ENCODE peak calls at places on chromosome 13, in five cellular contexts. One of them, this sample, is unnamed.

GRCh38 chr13:51585234-51585672 is 991 bp downstream of the WDFY2 start:
- DNase-seq in H1: no peak
- DNase-seq in H9: no peak
- DNase-seq in neuronal stem cell: no peak
- DNase-seq in trophoblast cell: no peak
- DNase-seq in this sample: peak

GRCh38 chr13:30355405-30355741 is 48.0 kb upstream of the KATNAL1 start:
- DNase-seq in H1: peak
- DNase-seq in H9: peak
- DNase-seq in neuronal stem cell: no peak
- DNase-seq in trophoblast cell: peak
- DNase-seq in this sample: no peak

GRCh38 chr13:46961719-46962118 is 64.9 kb upstream of the HTR2A start:
- DNase-seq in H1: no peak
- DNase-seq in H9: no peak
- DNase-seq in neuronal stem cell: no peak
- DNase-seq in trophoblast cell: peak
- DNase-seq in this sample: peak

GRCh38 chr13:26663801-26664200 is 96.8 kb downstream of the GPR12 start:
- DNase-seq in H1: no peak
- DNase-seq in H9: no peak
- DNase-seq in neuronal stem cell: no peak
- DNase-seq in trophoblast cell: no peak
- DNase-seq in this sample: no peak

GRCh38 chr13:35164324-35164932 is 222.4 kb downstream of the NBEA start:
- DNase-seq in H1: no peak
- DNase-seq in H9: no peak
- DNase-seq in neuronal stem cell: peak
- DNase-seq in trophoblast cell: peak
- DNase-seq in this sample: peak

GRCh38 chr13:21522130-21522529 is 63.0 kb upstream of the ZDHHC20 start:
- DNase-seq in H1: no peak
- DNase-seq in H9: no peak
- DNase-seq in neuronal stem cell: no peak
- DNase-seq in trophoblast cell: no peak
- DNase-seq in this sample: no peak

GRCh38 chr13:40981361-40981760 is 37.8 kb downstream of the ELF1 start:
- DNase-seq in H1: no peak
- DNase-seq in H9: no peak
- DNase-seq in neuronal stem cell: no peak
- DNase-seq in trophoblast cell: peak
- DNase-seq in this sample: no peak

GRCh38 chr13:108020027-108020426 is 195.3 kb downstream of the LIG4 start:
- DNase-seq in H1: no peak
- DNase-seq in H9: no peak
- DNase-seq in neuronal stem cell: no peak
- DNase-seq in trophoblast cell: no peak
- DNase-seq in this sample: no peak

GRCh38 chr13:83730674-83731073 is 151.6 kb downstream of the SLITRK1 start:
- DNase-seq in H1: no peak
- DNase-seq in H9: no peak
- DNase-seq in neuronal stem cell: no peak
- DNase-seq in trophoblast cell: no peak
- DNase-seq in this sample: no peak

GRCh38 chr13:26619321-26619720 is 61.8 kb downstream of the WASF3 start:
- DNase-seq in H1: no peak
- DNase-seq in H9: no peak
- DNase-seq in neuronal stem cell: no peak
- DNase-seq in trophoblast cell: no peak
- DNase-seq in this sample: peak

GRCh38 chr13:110336108-110336507 is 29.0 kb downstream of the COL4A2 start:
- DNase-seq in H1: no peak
- DNase-seq in H9: no peak
- DNase-seq in neuronal stem cell: no peak
- DNase-seq in trophoblast cell: no peak
- DNase-seq in this sample: no peak

GRCh38 chr13:110332750-110333149 is 25.7 kb downstream of the COL4A2 start:
- DNase-seq in H1: no peak
- DNase-seq in H9: no peak
- DNase-seq in neuronal stem cell: no peak
- DNase-seq in trophoblast cell: no peak
- DNase-seq in this sample: peak

GRCh38 chr13:110334256-110334655 is 27.2 kb downstream of the COL4A2 start:
- DNase-seq in H1: no peak
- DNase-seq in H9: no peak
- DNase-seq in neuronal stem cell: no peak
- DNase-seq in trophoblast cell: peak
- DNase-seq in this sample: peak

GRCh38 chr13:110334841-110335490 is 27.9 kb downstream of the COL4A2 start:
- DNase-seq in H1: no peak
- DNase-seq in H9: no peak
- DNase-seq in neuronal stem cell: no peak
- DNase-seq in trophoblast cell: no peak
- DNase-seq in this sample: no peak

GRCh38 chr13:110333837-110334236 is 26.8 kb downstream of the COL4A2 start:
- DNase-seq in H1: no peak
- DNase-seq in H9: no peak
- DNase-seq in neuronal stem cell: no peak
- DNase-seq in trophoblast cell: no peak
- DNase-seq in this sample: no peak
- H4K8ac ChIP-seq in H1: no peak
- H4K8ac ChIP-seq in H9: no peak
- H4K8ac ChIP-seq in neuronal stem cell: no peak
- H4K8ac ChIP-seq in trophoblast cell: peak
- H4K8ac ChIP-seq in this sample: peak

GRCh38 chr13:111203742-111204386 is 88.8 kb downstream of the ARHGEF7 start:
- DNase-seq in H1: no peak
- DNase-seq in H9: no peak
- DNase-seq in neuronal stem cell: no peak
- DNase-seq in trophoblast cell: no peak
- DNase-seq in this sample: no peak
- H4K8ac ChIP-seq in H1: no peak
- H4K8ac ChIP-seq in H9: no peak
- H4K8ac ChIP-seq in neuronal stem cell: no peak
- H4K8ac ChIP-seq in trophoblast cell: no peak
- H4K8ac ChIP-seq in this sample: peak

GRCh38 chr13:59458908-59459579 is 704.7 kb downstream of the DIAPH3 start:
- DNase-seq in H1: no peak
- DNase-seq in H9: peak
- DNase-seq in neuronal stem cell: no peak
- DNase-seq in trophoblast cell: peak
- DNase-seq in this sample: peak
- H4K8ac ChIP-seq in H1: no peak
- H4K8ac ChIP-seq in H9: no peak
- H4K8ac ChIP-seq in neuronal stem cell: no peak
- H4K8ac ChIP-seq in trophoblast cell: no peak
- H4K8ac ChIP-seq in this sample: peak

GRCh38 chr13:43036386-43037220 is 13.2 kb downstream of the DNAJC15 start:
- DNase-seq in H1: no peak
- DNase-seq in H9: peak
- DNase-seq in neuronal stem cell: no peak
- DNase-seq in trophoblast cell: no peak
- DNase-seq in this sample: no peak
- H4K8ac ChIP-seq in H1: no peak
- H4K8ac ChIP-seq in H9: no peak
- H4K8ac ChIP-seq in neuronal stem cell: no peak
- H4K8ac ChIP-seq in trophoblast cell: peak
- H4K8ac ChIP-seq in this sample: no peak

GRCh38 chr13:20044086-20044485 is 85.6 kb downstream of the ZMYM2 start:
- DNase-seq in H1: no peak
- DNase-seq in H9: no peak
- DNase-seq in neuronal stem cell: no peak
- DNase-seq in trophoblast cell: no peak
- DNase-seq in this sample: no peak
- H4K8ac ChIP-seq in H1: peak
- H4K8ac ChIP-seq in H9: no peak
- H4K8ac ChIP-seq in neuronal stem cell: no peak
- H4K8ac ChIP-seq in trophoblast cell: no peak
- H4K8ac ChIP-seq in this sample: no peak

GRCh38 chr13:44417446-44417845 is 43.8 kb downstream of the SERP2 start:
- DNase-seq in H1: no peak
- DNase-seq in H9: no peak
- DNase-seq in neuronal stem cell: no peak
- DNase-seq in trophoblast cell: no peak
- DNase-seq in this sample: no peak

GRCh38 chr13:44420376-44421220 is 47.0 kb downstream of the SERP2 start:
- DNase-seq in H1: peak
- DNase-seq in H9: no peak
- DNase-seq in neuronal stem cell: no peak
- DNase-seq in trophoblast cell: no peak
- DNase-seq in this sample: no peak

GRCh38 chr13:44416297-44416696 is 42.7 kb downstream of the SERP2 start:
- DNase-seq in H1: no peak
- DNase-seq in H9: no peak
- DNase-seq in neuronal stem cell: no peak
- DNase-seq in trophoblast cell: no peak
- DNase-seq in this sample: no peak

GRCh38 chr13:44415815-44416214 is 42.2 kb downstream of the SERP2 start:
- DNase-seq in H1: no peak
- DNase-seq in H9: peak
- DNase-seq in neuronal stem cell: no peak
- DNase-seq in trophoblast cell: no peak
- DNase-seq in this sample: no peak

DNA sequence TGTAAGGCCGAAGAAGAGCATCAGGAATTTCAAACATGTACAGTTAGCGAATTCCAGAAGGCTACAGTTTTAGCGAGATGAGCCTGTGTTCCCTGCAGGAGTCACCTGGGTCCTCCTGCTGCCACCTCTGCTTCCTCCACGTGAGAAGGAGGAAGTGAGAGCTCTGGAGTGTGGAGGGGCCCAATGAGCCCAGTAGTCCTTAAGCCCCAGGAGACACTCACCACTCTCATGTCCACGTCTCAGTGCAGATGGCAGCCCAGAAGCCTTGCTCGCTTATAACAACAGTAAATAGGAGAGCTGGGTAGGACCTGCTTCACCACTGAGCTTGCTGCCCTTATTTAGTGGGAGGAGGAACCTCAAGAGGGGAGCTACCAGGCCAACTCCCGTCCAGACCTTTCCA is 44.3 kb downstream of the SERP2 start:
- DNase-seq in H1: no peak
- DNase-seq in H9: no peak
- DNase-seq in neuronal stem cell: no peak
- DNase-seq in trophoblast cell: peak
- DNase-seq in this sample: no peak
- H4K8ac ChIP-seq in H1: no peak
- H4K8ac ChIP-seq in H9: no peak
- H4K8ac ChIP-seq in neuronal stem cell: no peak
- H4K8ac ChIP-seq in trophoblast cell: no peak
- H4K8ac ChIP-seq in this sample: no peak

GRCh38 chr13:106377341-106377740 is 158.1 kb downstream of the EFNB2 start:
- DNase-seq in H1: no peak
- DNase-seq in H9: no peak
- DNase-seq in neuronal stem cell: no peak
- DNase-seq in trophoblast cell: peak
- DNase-seq in this sample: no peak

GRCh38 chr13:106378263-106378662 is 157.2 kb downstream of the EFNB2 start:
- DNase-seq in H1: no peak
- DNase-seq in H9: no peak
- DNase-seq in neuronal stem cell: no peak
- DNase-seq in trophoblast cell: no peak
- DNase-seq in this sample: no peak

GRCh38 chr13:106374631-106375030 is 160.8 kb downstream of the EFNB2 start:
- DNase-seq in H1: no peak
- DNase-seq in H9: no peak
- DNase-seq in neuronal stem cell: no peak
- DNase-seq in trophoblast cell: no peak
- DNase-seq in this sample: no peak

GRCh38 chr13:106375085-106375484 is 160.4 kb downstream of the EFNB2 start:
- DNase-seq in H1: no peak
- DNase-seq in H9: no peak
- DNase-seq in neuronal stem cell: no peak
- DNase-seq in trophoblast cell: no peak
- DNase-seq in this sample: no peak

DNA sequence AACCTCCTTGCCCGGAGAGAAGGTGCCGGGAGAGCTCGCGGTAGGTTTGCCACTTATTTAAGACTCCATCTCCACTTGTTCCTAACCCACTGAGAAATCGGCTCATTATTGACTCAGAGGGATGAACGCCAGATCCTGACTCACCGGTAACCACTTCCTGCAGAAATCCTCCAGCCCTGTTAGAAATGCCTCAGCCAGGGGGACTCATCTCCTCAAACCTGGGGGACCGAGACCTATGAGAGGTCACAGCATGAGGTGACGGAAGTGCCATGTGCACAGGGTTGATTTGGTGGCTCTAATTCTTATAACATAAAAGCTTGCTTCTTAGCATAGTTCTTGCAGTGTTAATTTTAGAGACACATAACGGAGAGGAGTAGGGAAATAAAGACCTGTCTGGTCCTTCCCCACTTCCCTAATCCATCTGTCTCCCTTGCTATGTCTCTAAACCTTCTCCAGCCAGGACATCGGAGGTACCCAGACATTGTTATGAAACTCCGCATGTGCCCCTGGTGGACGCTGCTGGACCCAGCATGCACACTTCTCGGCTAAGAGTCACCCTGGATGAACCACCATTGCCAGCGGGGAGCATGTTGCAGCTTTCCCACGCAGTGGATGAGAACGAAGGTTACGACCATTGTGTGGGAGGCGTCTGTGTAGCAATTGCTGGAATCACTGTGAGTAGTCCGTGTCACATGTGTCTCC is 158.9 kb downstream of the EFNB2 start:
- DNase-seq in H1: no peak
- DNase-seq in H9: no peak
- DNase-seq in neuronal stem cell: no peak
- DNase-seq in trophoblast cell: peak
- DNase-seq in this sample: peak
- H4K8ac ChIP-seq in H1: no peak
- H4K8ac ChIP-seq in H9: no peak
- H4K8ac ChIP-seq in neuronal stem cell: no peak
- H4K8ac ChIP-seq in trophoblast cell: no peak
- H4K8ac ChIP-seq in this sample: peak

GRCh38 chr13:113369881-113370280 is 6.0 kb upstream of the GRTP1 start:
- DNase-seq in H1: peak
- DNase-seq in H9: no peak
- DNase-seq in neuronal stem cell: no peak
- DNase-seq in trophoblast cell: no peak
- DNase-seq in this sample: no peak

GRCh38 chr13:113369189-113369588 is 5.3 kb upstream of the GRTP1 start:
- DNase-seq in H1: peak
- DNase-seq in H9: no peak
- DNase-seq in neuronal stem cell: no peak
- DNase-seq in trophoblast cell: no peak
- DNase-seq in this sample: no peak

GRCh38 chr13:113367020-113367560 is 3.2 kb upstream of the GRTP1 start:
- DNase-seq in H1: peak
- DNase-seq in H9: no peak
- DNase-seq in neuronal stem cell: no peak
- DNase-seq in trophoblast cell: no peak
- DNase-seq in this sample: no peak

GRCh38 chr13:113366031-113366588 is 2.2 kb upstream of the GRTP1 start:
- DNase-seq in H1: peak
- DNase-seq in H9: no peak
- DNase-seq in neuronal stem cell: no peak
- DNase-seq in trophoblast cell: no peak
- DNase-seq in this sample: peak

DNA sequence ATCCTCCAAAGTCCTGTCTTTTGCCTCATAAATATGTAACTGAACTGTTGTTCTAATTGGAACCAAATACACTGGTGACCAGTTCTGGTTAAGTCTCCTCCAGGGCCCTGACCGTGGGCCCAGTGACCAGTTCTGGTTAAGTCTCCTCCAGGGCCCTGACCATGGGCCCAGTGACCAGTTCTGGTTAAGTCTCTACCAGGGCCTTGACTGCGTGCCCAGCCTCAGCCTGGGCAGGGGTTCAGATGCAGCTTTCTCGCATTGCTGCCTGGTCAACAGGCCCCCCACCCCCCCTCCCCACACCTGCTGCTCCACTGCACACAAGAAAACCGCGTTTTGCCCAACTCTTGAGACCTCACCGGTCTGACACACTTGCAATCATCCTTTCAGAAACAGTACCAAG is 3.8 kb upstream of the GRTP1 start:
- DNase-seq in H1: peak
- DNase-seq in H9: no peak
- DNase-seq in neuronal stem cell: no peak
- DNase-seq in trophoblast cell: no peak
- DNase-seq in this sample: no peak
- H4K8ac ChIP-seq in H1: no peak
- H4K8ac ChIP-seq in H9: no peak
- H4K8ac ChIP-seq in neuronal stem cell: no peak
- H4K8ac ChIP-seq in trophoblast cell: no peak
- H4K8ac ChIP-seq in this sample: no peak

This sample was measured in IMR-90.